ENCODE peak calls at places on chromosomes 5 and 9, in eight cellular contexts. M is fibroblast of lung; W is esophagus squamous epithelium; B is uterus; O is left ventricle myocardium inferior; R is tibial nerve; C is heart right ventricle; S is CD4-positive, alpha-beta T cell. V is an unnamed sample.

GRCh38 chr5:123298335-123299010 is 124.7 kb downstream of the CEP120 start:
- DNase-seq in M (no peak), W (no peak), B (no peak), O (no peak), R (no peak), C (no peak), S (no peak), V (no peak)

GRCh38 chr9:71146511-71146910 is 25.1 kb upstream of the TRPM3 start:
- DNase-seq in M (no peak), W (no peak), B (no peak), O (no peak), R (no peak), C (no peak), S (no peak), V (no peak)

GRCh38 chr5:91386120-91386519 is 3.0 kb upstream of the ARRDC3 start:
- DNase-seq in M (no peak), W (no peak), B (no peak), O (no peak), R (no peak), C (no peak), S (no peak), V (no peak)

GRCh38 chr9:129489838-129490582 is 130.9 kb downstream of the C9orf50 start:
- DNase-seq in M (no peak), W (no peak), B (peak), O (no peak), R (no peak), C (peak), S (peak), V (no peak)

GRCh38 chr9:37187269-37187668 is 66.9 kb downstream of the ZCCHC7 start:
- DNase-seq in M (no peak), W (no peak), B (no peak), O (no peak), R (no peak), C (no peak), S (no peak), V (no peak)

GRCh38 chr5:45507174-45507573 is 189.0 kb downstream of the HCN1 start:
- DNase-seq in M (no peak), W (no peak), B (no peak), O (no peak), R (no peak), C (no peak), S (no peak), V (no peak)

GRCh38 chr9:128415222-128415621 is 5.4 kb upstream of the CERCAM start:
- DNase-seq in M (no peak), W (no peak), B (no peak), O (no peak), R (no peak), C (no peak), S (no peak), V (no peak)

GRCh38 chr5:127296321-127296720 is 5.7 kb downstream of the MEGF10 start:
- DNase-seq in M (peak), W (no peak), B (no peak), O (no peak), R (no peak), C (no peak), S (no peak), V (no peak)

GRCh38 chr5:113806250-113806649 is 292.8 kb downstream of the YTHDC2 start:
- DNase-seq in M (peak), W (no peak), B (no peak), O (no peak), R (no peak), C (no peak), S (no peak), V (no peak)

GRCh38 chr9:136605966-136606365 is 56.8 kb upstream of the EGFL7 start:
- DNase-seq in M (no peak), W (no peak), B (no peak), O (peak), R (no peak), C (peak), S (no peak), V (no peak)

GRCh38 chr5:38994329-38994927 is 79.8 kb downstream of the RICTOR start:
- DNase-seq in M (peak), W (no peak), B (peak), O (no peak), R (no peak), C (peak), S (no peak), V (no peak)

GRCh38 chr5:135081240-135081639 is 47.2 kb upstream of the PITX1 start:
- DNase-seq in M (no peak), W (no peak), B (no peak), O (no peak), R (no peak), C (no peak), S (no peak), V (no peak)

GRCh38 chr9:95150903-95151302 is 166.6 kb downstream of the FANCC start:
- DNase-seq in M (no peak), W (no peak), B (no peak), O (no peak), R (no peak), C (no peak), S (no peak), V (no peak)

GRCh38 chr9:121133104-121133816 is 58.5 kb downstream of the CNTRL start:
- DNase-seq in M (no peak), W (no peak), B (no peak), O (no peak), R (no peak), C (no peak), S (peak), V (no peak)

GRCh38 chr9:129712595-129713524 is 40.0 kb downstream of the PTGES start:
- DNase-seq in M (peak), W (no peak), B (no peak), O (no peak), R (no peak), C (no peak), S (no peak), V (peak)

GRCh38 chr9:127021664-127022337 is 100.6 kb downstream of the ANGPTL2 start:
- DNase-seq in M (peak), W (no peak), B (peak), O (peak), R (peak), C (peak), S (no peak), V (peak)

GRCh38 chr9:81625969-81626368 is 63.4 kb downstream of the TLE1 start:
- DNase-seq in M (no peak), W (no peak), B (no peak), O (no peak), R (no peak), C (no peak), S (no peak), V (no peak)

GRCh38 chr5:138721979-138722378 is 31.2 kb upstream of the CTNNA1 start:
- DNase-seq in M (no peak), W (no peak), B (no peak), O (no peak), R (no peak), C (no peak), S (no peak), V (no peak)

GRCh38 chr5:35926389-35927051 is 11.9 kb downstream of the CAPSL start:
- DNase-seq in M (peak), W (no peak), B (peak), O (no peak), R (no peak), C (peak), S (peak), V (no peak)

GRCh38 chr5:93580387-93581100 is 475 bp downstream of the NR2F1-AS1 start:
- DNase-seq in M (peak), W (no peak), B (no peak), O (no peak), R (no peak), C (no peak), S (no peak), V (no peak)

GRCh38 chr5:88883059-88883565 is at the start of gene MEF2C:
- DNase-seq in M (peak), W (peak), B (peak), O (peak), R (peak), C (peak), S (no peak), V (peak)

GRCh38 chr9:114370985-114371335 is 16.8 kb downstream of the AKNA start:
- DNase-seq in M (no peak), W (no peak), B (no peak), O (no peak), R (no peak), C (no peak), S (no peak), V (no peak)

GRCh38 chr9:114371343-114371985 is 16.3 kb downstream of the AKNA start:
- DNase-seq in M (no peak), W (no peak), B (no peak), O (no peak), R (no peak), C (no peak), S (no peak), V (no peak)

GRCh38 chr9:114367823-114368609 is 19.8 kb downstream of the AKNA start:
- DNase-seq in M (no peak), W (no peak), B (no peak), O (no peak), R (no peak), C (no peak), S (no peak), V (no peak)

GRCh38 chr9:114370251-114370984 is 17.4 kb downstream of the AKNA start:
- DNase-seq in M (no peak), W (no peak), B (no peak), O (no peak), R (no peak), C (no peak), S (no peak), V (no peak)

DNA sequence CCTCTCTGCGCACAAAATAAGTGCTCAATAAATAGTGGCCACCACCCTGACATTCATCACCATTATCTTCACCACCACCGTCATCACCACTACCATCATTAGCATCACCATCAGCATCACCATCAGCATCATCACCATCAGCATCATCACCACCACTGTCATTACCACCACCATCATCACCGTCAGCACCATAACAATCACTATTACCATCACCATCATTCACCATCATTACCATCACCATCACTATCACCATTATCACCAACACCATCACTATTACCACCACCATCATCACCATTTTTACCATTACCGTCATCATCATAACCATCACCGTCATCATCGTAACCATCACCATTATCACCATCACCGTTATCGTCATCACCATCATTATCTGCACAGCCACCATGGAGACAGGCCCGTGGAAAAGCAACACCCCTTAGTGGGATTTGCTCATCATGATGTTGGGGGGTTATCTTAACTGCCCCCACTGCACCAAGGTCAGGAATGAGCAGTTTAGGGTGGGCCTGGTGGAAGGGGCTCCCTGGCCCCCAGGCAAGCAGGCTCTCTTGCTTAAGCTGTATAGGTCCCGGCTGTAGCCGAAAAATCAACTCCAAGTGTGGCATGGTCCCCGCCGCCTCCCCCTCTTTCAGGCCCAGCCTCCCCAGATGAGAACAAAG is 18.1 kb downstream of the AKNA start:
- DNase-seq in M (no peak), W (no peak), B (no peak), O (no peak), R (no peak), C (no peak), S (no peak), V (no peak)
- H3K27ac ChIP-seq in M (no peak), W (peak), B (peak), O (no peak), R (peak), C (no peak), S (peak), V (peak)

GRCh38 chr5:111472096-111472495 is 40.2 kb downstream of the STARD4 start:
- DNase-seq in M (no peak), W (no peak), B (no peak), O (no peak), R (no peak), C (no peak), S (no peak), V (no peak)
- TF ChIP-seq CTCF in M (no peak), W (no peak), B (no peak), O (no peak), R (no peak), C (no peak), S (no peak), V (no peak)

DNA sequence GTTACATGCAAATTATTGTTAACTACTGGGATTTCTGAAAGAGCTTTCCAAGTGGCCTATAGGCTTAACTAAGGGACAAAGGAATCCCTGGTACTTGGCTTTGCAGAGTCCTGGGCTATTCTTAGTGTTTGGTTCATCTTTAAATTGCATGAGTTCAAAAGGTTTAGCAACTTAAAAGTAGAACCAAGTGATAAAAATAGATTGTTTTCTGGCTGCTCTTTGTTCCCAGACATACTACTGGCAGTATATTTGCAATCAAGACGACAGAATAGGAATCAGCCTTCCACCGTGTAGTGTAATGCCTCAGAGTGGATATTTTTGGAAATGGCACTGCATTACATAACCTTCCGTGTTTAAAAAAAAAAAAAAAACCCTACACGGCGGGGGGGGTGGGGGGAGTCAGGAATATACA is 1.0 kb downstream of the NREP start:
- DNase-seq in M (peak), W (no peak), B (no peak), O (no peak), R (no peak), C (no peak), S (no peak), V (no peak)
- H3K27ac ChIP-seq in M (peak), W (peak), B (peak), O (peak), R (peak), C (peak), S (no peak), V (no peak)

GRCh38 chr9:124858330-124859046 is 3.3 kb downstream of the RPL35 start:
- DNase-seq in M (no peak), W (no peak), B (no peak), O (no peak), R (no peak), C (no peak), S (no peak), V (no peak)

GRCh38 chr9:124860582-124861341 is 995 bp downstream of the RPL35 start:
- DNase-seq in M (no peak), W (no peak), B (no peak), O (no peak), R (no peak), C (no peak), S (no peak), V (no peak)

GRCh38 chr9:124863371-124863831 is 1.5 kb downstream of the ARPC5L start:
- DNase-seq in M (no peak), W (no peak), B (no peak), O (no peak), R (no peak), C (no peak), S (no peak), V (no peak)

GRCh38 chr9:124859803-124860581 is 1.8 kb downstream of the RPL35 start:
- DNase-seq in M (no peak), W (no peak), B (no peak), O (no peak), R (no peak), C (no peak), S (no peak), V (no peak)

GRCh38 chr9:124861342-124862229 is at the start of the genes ARPC5L and RPL35:
- DNase-seq in M (peak), W (peak), B (peak), O (peak), R (peak), C (peak), S (peak), V (peak)
- TF ChIP-seq CTCF in M (peak), W (peak), B (peak), O (no peak), R (no peak), C (peak), S (peak), V (peak)